ENCODE peak calls at places on chromosomes 7 and 10, in six cellular contexts. K is K562; D is tibial nerve; O is PC-3; J is ovary; W is CD4-positive, CD25-positive, alpha-beta regulatory T cell. G is an unnamed sample.

GRCh38 chr10:13632879-13633437 is 46.2 kb downstream of the PRPF18 start:
- DNase-seq in K (no peak), D (no peak), O (no peak), J (no peak), W (no peak), G (no peak)

GRCh38 chr10:86365346-86366032 is 1.1 kb downstream of the GRID1 start:
- DNase-seq in K (no peak), D (no peak), O (no peak), J (peak; percentile 19), W (no peak), G (peak; percentile 33)

GRCh38 chr7:126368-126767 is 66.0 kb upstream of the FAM20C start:
- DNase-seq in K (no peak), D (no peak), O (no peak), J (no peak), W (no peak), G (no peak)

GRCh38 chr7:108086546-108086945 is 43.6 kb downstream of the LAMB4 start:
- DNase-seq in K (no peak), D (no peak), O (peak; percentile 53), J (no peak), W (no peak), G (no peak)

GRCh38 chr7:133794490-133794889 is 332.6 kb upstream of the LRGUK start:
- DNase-seq in K (no peak), D (peak; percentile 29), O (no peak), J (no peak), W (no peak), G (no peak)

GRCh38 chr7:84857336-84857735 is 329.5 kb downstream of the SEMA3D start:
- DNase-seq in K (no peak), D (no peak), O (no peak), J (no peak), W (no peak), G (no peak)

GRCh38 chr10:49446031-49446430 is 50.1 kb upstream of the DRGX start:
- DNase-seq in K (no peak), D (no peak), O (peak; percentile 52), J (no peak), W (no peak), G (no peak)

GRCh38 chr10:43110318-43111071 is 27.8 kb upstream of the CSGALNACT2 start:
- DNase-seq in K (no peak), D (no peak), O (peak; percentile 47), J (peak; percentile 72), W (no peak), G (no peak)

GRCh38 chr10:34015700-34016099 is 681.2 kb upstream of the NRP1 start:
- DNase-seq in K (no peak), D (no peak), O (peak; percentile 60), J (no peak), W (no peak), G (no peak)

GRCh38 chr10:804191-804781 is 114.8 kb upstream of the DIP2C start:
- DNase-seq in K (no peak), D (no peak), O (no peak), J (no peak), W (no peak), G (no peak)

GRCh38 chr7:123367508-123368122 is 166.8 kb downstream of the IQUB start:
- DNase-seq in K (peak; percentile 55), D (no peak), O (peak; percentile 63), J (no peak), W (no peak), G (peak; percentile 11)

GRCh38 chr7:81025360-81025759 is 106.5 kb upstream of the SEMA3C start:
- DNase-seq in K (no peak), D (no peak), O (peak; percentile 58), J (no peak), W (no peak), G (no peak)

GRCh38 chr10:6567894-6568293 is 12.2 kb downstream of the PRKCQ start:
- DNase-seq in K (no peak), D (no peak), O (no peak), J (no peak), W (no peak), G (peak; percentile 93)

GRCh38 chr10:11235771-11236170 is 218.1 kb downstream of the CELF2 start:
- DNase-seq in K (no peak), D (no peak), O (no peak), J (no peak), W (no peak), G (no peak)

GRCh38 chr7:127876393-127876792 is 154.8 kb downstream of the LRRC4 start:
- DNase-seq in K (no peak), D (no peak), O (no peak), J (no peak), W (no peak), G (no peak)

GRCh38 chr7:21911341-21911875 is 34.3 kb downstream of the CDCA7L start:
- DNase-seq in K (no peak), D (no peak), O (peak; percentile 63), J (no peak), W (no peak), G (no peak)

GRCh38 chr7:27918503-27918902 is 178.5 kb downstream of the TAX1BP1 start:
- DNase-seq in K (no peak), D (no peak), O (no peak), J (no peak), W (no peak), G (no peak)

GRCh38 chr10:58320351-58321065 is 14.3 kb upstream of the UBE2D1 start:
- DNase-seq in K (no peak), D (no peak), O (no peak), J (no peak), W (no peak), G (no peak)

GRCh38 chr10:124098575-124098974 is 5.2 kb upstream of the CHST15 start:
- DNase-seq in K (no peak), D (no peak), O (no peak), J (no peak), W (no peak), G (no peak)
- H3K4me1 ChIP-seq in K (no peaks in the 10 kb centered on the region), D (peaks cover 7% of the 10 kb centered on the region), O (no peaks in the 10 kb centered on the region), J (peaks cover 8% of the 10 kb centered on the region), W (no peaks in the 10 kb centered on the region), G (peaks cover 27% of the 10 kb centered on the region)

DNA sequence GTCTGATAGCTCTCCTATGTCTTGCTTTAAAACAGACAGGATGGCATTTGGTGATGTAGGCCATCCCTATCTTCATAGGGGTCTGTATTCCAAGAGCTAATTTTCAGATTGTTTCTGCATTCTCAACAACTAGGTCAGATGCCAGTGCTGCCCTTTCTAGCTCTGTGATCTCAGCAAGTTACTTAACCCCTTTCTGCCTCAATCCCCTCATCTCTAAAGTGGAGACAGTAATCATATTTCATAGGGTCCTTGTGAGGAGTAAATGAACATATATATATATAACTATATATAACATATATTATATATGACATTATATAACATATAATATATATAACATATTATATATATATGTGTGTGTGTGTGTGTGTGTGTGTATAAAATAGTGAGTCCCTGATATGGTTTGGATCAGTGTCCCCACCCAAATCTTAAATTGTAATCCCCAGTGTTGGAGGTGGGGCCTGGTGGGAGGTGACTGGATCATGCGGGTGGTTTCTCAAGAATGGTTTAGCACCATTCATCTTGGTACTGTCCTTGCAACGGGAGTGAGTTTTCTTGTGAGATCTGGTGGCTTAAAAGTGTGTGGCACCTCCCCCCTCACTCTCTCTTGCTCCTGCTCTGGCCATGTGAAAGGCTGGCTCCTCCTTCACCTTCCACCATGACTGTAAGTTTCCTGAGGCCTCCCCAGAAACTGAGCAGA is 45.2 kb downstream of the HIPK2 start:
- DNase-seq in K (no peak), D (no peak), O (no peak), J (no peak), W (no peak), G (no peak)
- H3K4me1 ChIP-seq in K (no peaks in the 10 kb centered on the region), D (peaks cover 59% of the 10 kb centered on the region), O (peaks cover 44% of the 10 kb centered on the region), J (peaks cover 15% of the 10 kb centered on the region), W (peaks cover 4% of the 10 kb centered on the region), G (peaks cover 39% of the 10 kb centered on the region)

GRCh38 chr7:32865448-32865847 is 26.1 kb downstream of the KBTBD2 start:
- DNase-seq in K (no peak), D (no peak), O (no peak), J (no peak), W (no peak), G (no peak)

GRCh38 chr7:32858648-32859047 is 32.9 kb downstream of the KBTBD2 start:
- DNase-seq in K (no peak), D (no peak), O (no peak), J (no peak), W (no peak), G (no peak)

DNA sequence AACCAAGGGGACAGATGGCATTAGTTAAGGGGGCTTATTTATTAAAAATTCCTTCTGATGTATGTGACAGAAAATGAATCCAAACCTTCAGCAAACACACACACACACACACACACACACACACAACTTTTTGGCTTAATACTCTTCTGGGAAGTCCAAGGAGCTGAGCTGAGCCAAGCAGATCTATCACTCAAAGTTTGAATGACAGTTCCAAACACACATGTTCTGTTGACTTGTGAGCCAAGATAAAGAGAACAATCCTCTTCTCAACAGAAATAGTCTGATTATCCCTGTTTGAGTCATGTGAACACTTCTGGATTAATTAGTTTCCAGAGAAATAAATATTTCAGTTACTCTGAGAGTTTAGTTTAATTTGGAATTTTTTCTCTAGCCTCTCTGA is 31.5 kb downstream of the KBTBD2 start:
- DNase-seq in K (no peak), D (no peak), O (no peak), J (no peak), W (no peak), G (no peak)
- H3K4me1 ChIP-seq in K (no peaks in the 10 kb centered on the region), D (no peaks in the 10 kb centered on the region), O (no peaks in the 10 kb centered on the region), J (no peaks in the 10 kb centered on the region), W (no peaks in the 10 kb centered on the region), G (no peaks in the 10 kb centered on the region)

DNA sequence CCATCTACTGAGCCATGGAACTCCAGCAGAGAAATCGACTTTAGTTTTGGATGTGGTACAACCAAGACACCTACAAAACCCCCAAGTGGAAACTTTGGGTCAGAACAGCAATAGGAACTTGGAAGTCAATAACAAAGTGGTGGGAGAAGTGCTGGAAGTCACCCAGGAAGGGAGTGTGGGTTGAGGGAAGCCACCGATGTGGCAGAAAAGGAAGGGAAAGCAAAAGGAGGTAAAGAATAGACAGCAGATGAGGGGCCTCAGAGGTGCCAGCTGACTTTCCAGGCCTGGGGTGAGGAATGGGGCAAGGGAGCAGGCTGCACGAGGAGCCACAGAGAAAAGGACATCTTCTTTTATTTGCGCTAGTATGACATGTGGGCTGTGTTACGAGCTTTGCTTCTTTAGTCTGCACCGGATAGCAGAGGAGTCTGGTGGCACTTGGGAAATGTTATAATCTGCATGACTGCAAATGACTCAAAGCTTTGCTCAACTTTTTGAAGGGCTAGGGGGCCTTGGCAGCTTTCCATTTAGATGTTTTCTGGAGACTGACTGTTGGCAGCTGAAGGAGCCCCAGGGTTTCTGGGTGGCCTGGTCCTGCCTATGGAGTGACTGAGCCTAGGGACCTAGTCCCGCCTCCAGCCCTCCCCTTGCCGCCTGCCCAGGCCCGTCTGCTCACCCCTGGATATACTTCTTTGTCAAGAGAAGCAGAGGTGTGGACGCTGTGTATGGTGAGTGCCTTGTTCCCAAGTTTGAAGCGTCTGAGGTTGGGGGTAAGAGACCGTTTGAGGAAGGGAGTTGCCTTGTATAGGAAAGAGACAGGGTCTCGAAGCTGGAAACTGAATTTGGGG is 5.0 kb downstream of the PRXL2A start:
- DNase-seq in K (no peak), D (no peak), O (no peak), J (no peak), W (no peak), G (peak; percentile 82)
- H3K4me1 ChIP-seq in K (peaks cover 16% of the 10 kb centered on the region), D (peaks cover 26% of the 10 kb centered on the region), O (no peaks in the 10 kb centered on the region), J (peaks cover 25% of the 10 kb centered on the region), W (peaks cover 8% of the 10 kb centered on the region), G (peaks cover 58% of the 10 kb centered on the region)

GRCh38 chr10:16822726-16823360 is 5.6 kb upstream of the RSU1 start:
- DNase-seq in K (no peak), D (no peak), O (no peak), J (no peak), W (no peak), G (no peak)
- H3K4me1 ChIP-seq in K (no peaks in the 10 kb centered on the region), D (no peaks in the 10 kb centered on the region), O (no peaks in the 10 kb centered on the region), J (no peaks in the 10 kb centered on the region), W (peaks cover 6% of the 10 kb centered on the region), G (no peaks in the 10 kb centered on the region)

G was measured in thyroid gland.